ENCODE peak calls at places on chromosomes 16 and 17, in seven cellular contexts. One of them, this sample, is unnamed.

GRCh38 chr16:52446076-52446475 is 100.9 kb downstream of the TOX3 start:
- DNase-seq in mesothelial cell of epicardium: no peak
- DNase-seq in fibroblast of lung: peak; percentile 23
- DNase-seq in sigmoid colon: no peak
- DNase-seq in HFF-Myc: no peak
- DNase-seq in uterus: no peak
- DNase-seq in transverse colon: no peak
- DNase-seq in this sample: peak; percentile 43

GRCh38 chr17:32519769-32520701 is 33.2 kb downstream of the CDK5R1 start:
- DNase-seq in mesothelial cell of epicardium: no peak
- DNase-seq in fibroblast of lung: no peak
- DNase-seq in sigmoid colon: peak; percentile 50
- DNase-seq in HFF-Myc: no peak
- DNase-seq in uterus: no peak
- DNase-seq in transverse colon: peak; percentile 38
- DNase-seq in this sample: no peak

GRCh38 chr17:49473900-49474751 is 21.0 kb upstream of the NGFR start:
- DNase-seq in mesothelial cell of epicardium: no peak
- DNase-seq in fibroblast of lung: no peak
- DNase-seq in sigmoid colon: no peak
- DNase-seq in HFF-Myc: no peak
- DNase-seq in uterus: no peak
- DNase-seq in transverse colon: no peak
- DNase-seq in this sample: no peak

GRCh38 chr16:2475413-2476344 is 752 bp downstream of the TBC1D24 start:
- DNase-seq in mesothelial cell of epicardium: no peak
- DNase-seq in fibroblast of lung: no peak
- DNase-seq in sigmoid colon: no peak
- DNase-seq in HFF-Myc: no peak
- DNase-seq in uterus: no peak
- DNase-seq in transverse colon: peak; percentile 44
- DNase-seq in this sample: peak; percentile 63

GRCh38 chr17:7572588-7573323 is 6.7 kb upstream of the CD68 start:
- DNase-seq in mesothelial cell of epicardium: no peak
- DNase-seq in fibroblast of lung: peak; percentile 99
- DNase-seq in sigmoid colon: peak; percentile 100
- DNase-seq in HFF-Myc: peak; percentile 95
- DNase-seq in uterus: peak; percentile 100
- DNase-seq in transverse colon: peak; percentile 100
- DNase-seq in this sample: peak; percentile 97

GRCh38 chr16:13049688-13050087 is 148.3 kb downstream of the SHISA9 start:
- DNase-seq in mesothelial cell of epicardium: no peak
- DNase-seq in fibroblast of lung: no peak
- DNase-seq in sigmoid colon: no peak
- DNase-seq in HFF-Myc: no peak
- DNase-seq in uterus: no peak
- DNase-seq in transverse colon: no peak
- DNase-seq in this sample: no peak

GRCh38 chr16:3980311-3981111 is 100.0 kb upstream of the CREBBP start:
- DNase-seq in mesothelial cell of epicardium: no peak
- DNase-seq in fibroblast of lung: peak; percentile 77
- DNase-seq in sigmoid colon: no peak
- DNase-seq in HFF-Myc: no peak
- DNase-seq in uterus: peak; percentile 46
- DNase-seq in transverse colon: no peak
- DNase-seq in this sample: no peak

GRCh38 chr17:31508310-31509094 is 117.0 kb downstream of the RAB11FIP4 start:
- DNase-seq in mesothelial cell of epicardium: no peak
- DNase-seq in fibroblast of lung: no peak
- DNase-seq in sigmoid colon: no peak
- DNase-seq in HFF-Myc: no peak
- DNase-seq in uterus: no peak
- DNase-seq in transverse colon: no peak
- DNase-seq in this sample: no peak

GRCh38 chr17:5000237-5000639 is 2.5 kb downstream of the KIF1C start:
- DNase-seq in mesothelial cell of epicardium: no peak
- DNase-seq in fibroblast of lung: no peak
- DNase-seq in sigmoid colon: peak; percentile 92
- DNase-seq in HFF-Myc: no peak
- DNase-seq in uterus: peak; percentile 87
- DNase-seq in transverse colon: peak; percentile 56
- DNase-seq in this sample: no peak

GRCh38 chr17:75144816-75145511 is 9.3 kb downstream of the JPT1 start:
- DNase-seq in mesothelial cell of epicardium: no peak
- DNase-seq in fibroblast of lung: no peak
- DNase-seq in sigmoid colon: no peak
- DNase-seq in HFF-Myc: no peak
- DNase-seq in uterus: no peak
- DNase-seq in transverse colon: peak; percentile 7
- DNase-seq in this sample: no peak

GRCh38 chr17:55969577-55969976 is 183.7 kb upstream of the ANKFN1 start:
- DNase-seq in mesothelial cell of epicardium: no peak
- DNase-seq in fibroblast of lung: no peak
- DNase-seq in sigmoid colon: no peak
- DNase-seq in HFF-Myc: no peak
- DNase-seq in uterus: no peak
- DNase-seq in transverse colon: no peak
- DNase-seq in this sample: no peak

GRCh38 chr17:2034806-2035548 is 5.0 kb downstream of the DPH1 start:
- DNase-seq in mesothelial cell of epicardium: no peak
- DNase-seq in fibroblast of lung: peak; percentile 80
- DNase-seq in sigmoid colon: no peak
- DNase-seq in HFF-Myc: no peak
- DNase-seq in uterus: no peak
- DNase-seq in transverse colon: no peak
- DNase-seq in this sample: no peak

GRCh38 chr17:67260051-67260987 is 15.3 kb upstream of the HELZ start:
- DNase-seq in mesothelial cell of epicardium: no peak
- DNase-seq in fibroblast of lung: peak; percentile 95
- DNase-seq in sigmoid colon: peak; percentile 77
- DNase-seq in HFF-Myc: peak; percentile 38
- DNase-seq in uterus: peak; percentile 41
- DNase-seq in transverse colon: peak; percentile 14
- DNase-seq in this sample: peak; percentile 32

GRCh38 chr17:66365204-66365524 is 62.8 kb downstream of the PRKCA start:
- DNase-seq in mesothelial cell of epicardium: no peak
- DNase-seq in fibroblast of lung: no peak
- DNase-seq in sigmoid colon: no peak
- DNase-seq in HFF-Myc: no peak
- DNase-seq in uterus: no peak
- DNase-seq in transverse colon: no peak
- DNase-seq in this sample: no peak

GRCh38 chr16:66324785-66325184 is 41.7 kb upstream of the CDH5 start:
- DNase-seq in mesothelial cell of epicardium: no peak
- DNase-seq in fibroblast of lung: no peak
- DNase-seq in sigmoid colon: no peak
- DNase-seq in HFF-Myc: no peak
- DNase-seq in uterus: no peak
- DNase-seq in transverse colon: no peak
- DNase-seq in this sample: peak; percentile 61

GRCh38 chr16:2515180-2515803 is 1.5 kb downstream of the ATP6V0C start:
- DNase-seq in mesothelial cell of epicardium: no peak
- DNase-seq in fibroblast of lung: no peak
- DNase-seq in sigmoid colon: no peak
- DNase-seq in HFF-Myc: no peak
- DNase-seq in uterus: peak; percentile 14
- DNase-seq in transverse colon: no peak
- DNase-seq in this sample: no peak

GRCh38 chr16:4979736-4980660 is 21.9 kb downstream of the SEC14L5 start:
- DNase-seq in mesothelial cell of epicardium: no peak
- DNase-seq in fibroblast of lung: no peak
- DNase-seq in sigmoid colon: no peak
- DNase-seq in HFF-Myc: no peak
- DNase-seq in uterus: no peak
- DNase-seq in transverse colon: no peak
- DNase-seq in this sample: no peak

GRCh38 chr17:67281736-67282135 is 36.7 kb upstream of the HELZ start:
- DNase-seq in mesothelial cell of epicardium: no peak
- DNase-seq in fibroblast of lung: no peak
- DNase-seq in sigmoid colon: no peak
- DNase-seq in HFF-Myc: no peak
- DNase-seq in uterus: no peak
- DNase-seq in transverse colon: no peak
- DNase-seq in this sample: no peak

GRCh38 chr17:11177340-11177739 is 63.7 kb upstream of the SHISA6 start:
- DNase-seq in mesothelial cell of epicardium: no peak
- DNase-seq in fibroblast of lung: no peak
- DNase-seq in sigmoid colon: no peak
- DNase-seq in HFF-Myc: no peak
- DNase-seq in uterus: no peak
- DNase-seq in transverse colon: no peak
- DNase-seq in this sample: no peak

GRCh38 chr17:40419559-40420331 is 2.0 kb upstream of the TOP2A start:
- DNase-seq in mesothelial cell of epicardium: no peak
- DNase-seq in fibroblast of lung: no peak
- DNase-seq in sigmoid colon: no peak
- DNase-seq in HFF-Myc: no peak
- DNase-seq in uterus: no peak
- DNase-seq in transverse colon: no peak
- DNase-seq in this sample: peak; percentile 71

GRCh38 chr17:66474258-66474657 is 171.8 kb downstream of the PRKCA start:
- DNase-seq in mesothelial cell of epicardium: no peak
- DNase-seq in fibroblast of lung: no peak
- DNase-seq in sigmoid colon: no peak
- DNase-seq in HFF-Myc: no peak
- DNase-seq in uterus: no peak
- DNase-seq in transverse colon: no peak
- DNase-seq in this sample: no peak

GRCh38 chr17:27481327-27481726 is 25.1 kb downstream of the KSR1 start:
- DNase-seq in mesothelial cell of epicardium: no peak
- DNase-seq in fibroblast of lung: no peak
- DNase-seq in sigmoid colon: no peak
- DNase-seq in HFF-Myc: no peak
- DNase-seq in uterus: no peak
- DNase-seq in transverse colon: no peak
- DNase-seq in this sample: no peak

GRCh38 chr16:52191533-52192134 is 355.3 kb downstream of the TOX3 start:
- DNase-seq in mesothelial cell of epicardium: peak; percentile 46
- DNase-seq in fibroblast of lung: peak; percentile 73
- DNase-seq in sigmoid colon: peak; percentile 70
- DNase-seq in HFF-Myc: peak; percentile 24
- DNase-seq in uterus: peak; percentile 32
- DNase-seq in transverse colon: peak; percentile 74
- DNase-seq in this sample: peak; percentile 80

GRCh38 chr17:21387616-21388015 is 11.5 kb downstream of the KCNJ12 start:
- DNase-seq in mesothelial cell of epicardium: no peak
- DNase-seq in fibroblast of lung: no peak
- DNase-seq in sigmoid colon: no peak
- DNase-seq in HFF-Myc: no peak
- DNase-seq in uterus: no peak
- DNase-seq in transverse colon: no peak
- DNase-seq in this sample: no peak

GRCh38 chr17:37551788-37552187 is 57.4 kb downstream of the SYNRG start:
- DNase-seq in mesothelial cell of epicardium: no peak
- DNase-seq in fibroblast of lung: no peak
- DNase-seq in sigmoid colon: no peak
- DNase-seq in HFF-Myc: no peak
- DNase-seq in uterus: no peak
- DNase-seq in transverse colon: no peak
- DNase-seq in this sample: no peak

GRCh38 chr17:64326420-64327054 is 63.5 kb upstream of the TEX2 start:
- DNase-seq in mesothelial cell of epicardium: no peak
- DNase-seq in fibroblast of lung: peak; percentile 88
- DNase-seq in sigmoid colon: peak; percentile 81
- DNase-seq in HFF-Myc: no peak
- DNase-seq in uterus: peak; percentile 55
- DNase-seq in transverse colon: peak; percentile 18
- DNase-seq in this sample: peak; percentile 10

GRCh38 chr17:47279062-47279801 is 25.6 kb downstream of the ITGB3 start:
- DNase-seq in mesothelial cell of epicardium: no peak
- DNase-seq in fibroblast of lung: peak; percentile 97
- DNase-seq in sigmoid colon: peak; percentile 90
- DNase-seq in HFF-Myc: peak; percentile 87
- DNase-seq in uterus: peak; percentile 74
- DNase-seq in transverse colon: peak; percentile 56
- DNase-seq in this sample: no peak
- TF ChIP-seq CTCF in mesothelial cell of epicardium: no peak
- TF ChIP-seq CTCF in fibroblast of lung: peak; percentile 22
- TF ChIP-seq CTCF in sigmoid colon: no peak
- TF ChIP-seq CTCF in HFF-Myc: no peak
- TF ChIP-seq CTCF in uterus: peak; percentile 54
- TF ChIP-seq CTCF in transverse colon: no peak
- TF ChIP-seq CTCF in this sample: no peak

DNA sequence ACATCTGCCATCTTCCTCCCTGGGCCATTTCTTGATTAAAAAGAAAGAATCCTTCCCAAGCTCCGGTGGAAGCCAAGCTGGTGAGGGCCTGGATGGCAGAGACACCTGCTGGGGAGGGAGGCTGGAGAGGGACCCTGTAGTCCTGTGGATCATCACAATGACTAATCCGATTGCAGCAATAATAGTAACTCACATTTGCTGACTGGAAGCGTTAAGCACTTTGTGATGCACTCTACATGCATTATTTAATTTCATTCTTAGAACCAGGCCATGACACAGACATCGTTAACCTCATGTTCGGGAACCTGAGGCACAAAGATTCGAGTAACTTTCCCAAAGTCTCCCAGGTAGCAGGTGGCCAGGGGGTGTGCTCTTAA is 13.8 kb upstream of the TBX2 start:
- DNase-seq in mesothelial cell of epicardium: no peak
- DNase-seq in fibroblast of lung: peak; percentile 46
- DNase-seq in sigmoid colon: no peak
- DNase-seq in HFF-Myc: no peak
- DNase-seq in uterus: no peak
- DNase-seq in transverse colon: no peak
- DNase-seq in this sample: no peak
- TF ChIP-seq CTCF in mesothelial cell of epicardium: no peak
- TF ChIP-seq CTCF in fibroblast of lung: no peak
- TF ChIP-seq CTCF in sigmoid colon: no peak
- TF ChIP-seq CTCF in HFF-Myc: no peak
- TF ChIP-seq CTCF in uterus: no peak
- TF ChIP-seq CTCF in transverse colon: no peak
- TF ChIP-seq CTCF in this sample: no peak

GRCh38 chr16:84141143-84141670 is 3.8 kb downstream of the HSDL1 start:
- DNase-seq in mesothelial cell of epicardium: no peak
- DNase-seq in fibroblast of lung: no peak
- DNase-seq in sigmoid colon: no peak
- DNase-seq in HFF-Myc: no peak
- DNase-seq in uterus: no peak
- DNase-seq in transverse colon: no peak
- DNase-seq in this sample: peak; percentile 15
- TF ChIP-seq CTCF in mesothelial cell of epicardium: no peak
- TF ChIP-seq CTCF in fibroblast of lung: no peak
- TF ChIP-seq CTCF in sigmoid colon: no peak
- TF ChIP-seq CTCF in HFF-Myc: peak; percentile 9
- TF ChIP-seq CTCF in uterus: no peak
- TF ChIP-seq CTCF in transverse colon: no peak
- TF ChIP-seq CTCF in this sample: no peak

DNA sequence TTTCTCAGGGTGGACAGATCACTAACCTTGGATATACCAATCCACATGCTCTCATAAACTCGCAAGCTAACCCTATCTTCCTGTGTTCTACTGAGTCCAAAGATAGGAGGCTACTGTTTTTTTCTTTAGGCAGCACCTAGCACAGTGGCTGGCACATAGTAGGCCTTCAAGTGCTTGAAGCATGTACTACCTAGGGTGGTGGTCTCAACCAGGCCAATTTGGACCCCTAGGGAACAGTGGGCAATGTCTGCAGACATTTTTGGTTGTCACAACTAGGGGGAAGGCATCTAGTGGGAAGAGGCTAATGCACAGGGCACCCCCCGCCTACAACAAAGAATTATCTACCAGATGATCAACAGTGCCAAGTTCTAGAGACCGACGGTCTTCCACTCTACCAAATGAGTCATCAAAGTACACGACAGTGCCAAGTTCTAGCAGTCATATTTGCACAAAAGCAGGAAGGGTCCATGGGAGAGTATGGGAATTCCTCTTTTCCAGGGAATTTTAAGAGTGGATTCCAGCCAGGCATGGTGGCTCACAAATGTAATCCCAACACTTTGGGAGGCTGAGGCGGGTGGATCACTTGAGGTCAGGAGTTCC is 390.3 kb downstream of the SLC39A11 start:
- DNase-seq in mesothelial cell of epicardium: no peak
- DNase-seq in fibroblast of lung: peak; percentile 72
- DNase-seq in sigmoid colon: no peak
- DNase-seq in HFF-Myc: no peak
- DNase-seq in uterus: no peak
- DNase-seq in transverse colon: no peak
- DNase-seq in this sample: no peak
- TF ChIP-seq CTCF in mesothelial cell of epicardium: no peak
- TF ChIP-seq CTCF in fibroblast of lung: no peak
- TF ChIP-seq CTCF in sigmoid colon: no peak
- TF ChIP-seq CTCF in HFF-Myc: no peak
- TF ChIP-seq CTCF in uterus: no peak
- TF ChIP-seq CTCF in transverse colon: no peak
- TF ChIP-seq CTCF in this sample: no peak